ENCODE peak calls at places on chromosome 20, in ten cellular contexts. V is H9, P is RWPE1, B is gastrocnemius medialis, X is heart left ventricle, W is endothelial cell, H is AG10803, L is mesothelial cell of epicardium, N is AG09309, O is A549. T is an unnamed sample.

GRCh38 chr20:51930775-51931174 is 128.5 kb upstream of the SALL4 start:
- DNase-seq in O (peak), B (no peak), N (peak), X (peak), H (peak), V (no peak), L (no peak), W (no peak), P (peak), T (no peak)

GRCh38 chr20:49275634-49276033 is 2.2 kb downstream of the ZNFX1 start:
- DNase-seq in L (no peak), P (no peak), O (no peak), H (no peak), X (no peak), V (no peak), N (no peak), B (no peak), W (no peak), T (no peak)

GRCh38 chr20:6651561-6651960 is 115.9 kb upstream of the BMP2 start:
- DNase-seq in O (no peak), X (no peak), W (no peak), N (no peak), V (no peak), H (no peak), L (no peak), B (no peak), P (no peak), T (no peak)

GRCh38 chr20:34290471-34290870 is 12.7 kb downstream of the AHCY start:
- DNase-seq in X (no peak), L (no peak), N (no peak), B (no peak), W (no peak), O (no peak), H (no peak), P (no peak), V (no peak), T (no peak)

GRCh38 chr20:25225642-25226432 is 22.0 kb upstream of the PYGB start:
- DNase-seq in W (no peak), L (no peak), H (no peak), P (no peak), V (no peak), B (no peak), O (no peak), N (no peak), X (no peak), T (no peak)

GRCh38 chr20:19071442-19071717 is 141.1 kb upstream of the SLC24A3 start:
- DNase-seq in H (no peak), L (no peak), P (no peak), X (no peak), O (no peak), W (no peak), B (no peak), V (no peak), N (no peak), T (no peak)

GRCh38 chr20:32528291-32528891 is 56.7 kb downstream of the NOL4L start:
- DNase-seq in V (no peak), W (no peak), N (no peak), B (no peak), O (no peak), L (no peak), P (no peak), X (peak), H (no peak), T (no peak)

GRCh38 chr20:47315339-47315662 is 41.2 kb downstream of the ZMYND8 start:
- DNase-seq in V (no peak), O (peak), P (no peak), W (no peak), N (no peak), X (no peak), B (no peak), L (no peak), H (peak), T (no peak)

GRCh38 chr20:11686195-11686594 is 231.5 kb upstream of the BTBD3 start:
- DNase-seq in P (no peak), V (no peak), N (no peak), L (no peak), B (no peak), W (no peak), X (no peak), H (no peak), O (no peak), T (no peak)

GRCh38 chr20:51570755-51571469 is 28.4 kb upstream of the NFATC2 start:
- DNase-seq in L (no peak), X (peak), W (no peak), N (no peak), O (no peak), V (no peak), P (no peak), B (peak), H (peak), T (no peak)

GRCh38 chr20:47459344-47460073 is 42.2 kb upstream of the NCOA3 start:
- DNase-seq in X (no peak), N (no peak), V (no peak), W (no peak), H (no peak), O (no peak), P (no peak), L (no peak), B (no peak), T (no peak)

GRCh38 chr20:38751360-38751976 is 3.2 kb downstream of the ACTR5 start:
- DNase-seq in B (no peak), V (no peak), O (peak), P (peak), X (no peak), W (peak), L (no peak), N (no peak), H (peak), T (no peak)

GRCh38 chr20:40651121-40651520 is 37.9 kb downstream of the MAFB start:
- DNase-seq in W (no peak), X (no peak), P (peak), H (peak), L (no peak), V (no peak), O (no peak), N (no peak), B (no peak), T (no peak)

GRCh38 chr20:41650221-41650948 is 32.2 kb upstream of the CHD6 start:
- DNase-seq in V (no peak), W (no peak), O (no peak), X (no peak), P (no peak), L (no peak), B (no peak), N (no peak), H (no peak), T (no peak)

GRCh38 chr20:10225439-10226080 is 6.9 kb downstream of the SNAP25 start:
- DNase-seq in P (no peak), B (no peak), X (no peak), W (peak), H (no peak), V (no peak), N (no peak), O (peak), L (no peak), T (no peak)

GRCh38 chr20:51955756-51956155 is 153.4 kb upstream of the SALL4 start:
- DNase-seq in N (no peak), X (no peak), B (no peak), W (no peak), H (peak), O (no peak), L (no peak), V (no peak), P (no peak), T (no peak)

GRCh38 chr20:15494841-15495240 is 1078.4 kb downstream of the KIF16B start:
- DNase-seq in B (no peak), O (no peak), H (no peak), L (no peak), V (no peak), P (no peak), X (no peak), N (no peak), W (no peak), T (no peak)

GRCh38 chr20:2276015-2276414 is 19.8 kb upstream of the TGM3 start:
- DNase-seq in B (no peak), H (no peak), O (peak), L (no peak), X (no peak), V (no peak), W (no peak), N (no peak), P (no peak), T (no peak)
- TF ChIP-seq CTCF in B (no peak), H (no peak), O (no peak), L (no peak), X (no peak), V (peak), W (peak), N (no peak), P (no peak), T (no peak)

DNA sequence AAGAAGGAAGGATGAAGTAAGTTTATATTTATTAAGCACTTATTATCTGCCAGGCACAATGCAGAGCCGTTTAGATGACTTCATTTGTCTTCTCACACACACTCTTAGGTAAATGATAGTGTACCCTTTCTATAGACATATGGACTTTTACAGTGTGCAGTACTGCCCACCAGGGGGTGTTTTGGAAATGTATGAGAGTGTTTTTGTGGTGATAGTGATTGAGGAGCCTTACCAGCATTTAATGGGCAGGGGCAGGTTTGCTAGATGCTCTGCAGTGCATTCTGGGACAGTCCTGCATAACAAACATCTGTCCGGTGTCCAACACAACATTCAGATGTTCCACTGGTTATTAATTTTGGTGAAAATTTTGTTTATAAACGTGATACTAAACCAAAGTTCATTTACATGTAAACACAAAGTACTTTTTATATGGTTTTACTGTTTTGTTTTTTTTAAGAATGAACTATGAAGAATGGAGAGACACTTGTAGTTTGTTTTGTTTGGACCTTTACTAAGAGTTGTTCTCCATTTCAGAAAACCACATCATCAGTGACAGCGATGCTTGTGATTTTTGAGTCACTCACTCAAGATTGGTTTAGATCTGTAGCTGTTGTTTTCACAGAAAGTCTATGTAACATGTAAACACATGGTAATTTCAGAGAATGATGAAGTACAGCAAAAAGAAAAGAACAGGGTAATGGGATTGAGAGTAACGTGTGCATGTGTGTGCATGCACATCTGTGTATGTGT is 19.9 kb downstream of the KCNS1 start:
- DNase-seq in V (no peak), O (peak), P (no peak), N (no peak), H (no peak), X (no peak), W (peak), B (no peak), L (no peak), T (no peak)
- TF ChIP-seq CTCF in V (peak), O (peak), P (no peak), N (peak), H (peak), X (no peak), W (peak), B (no peak), L (no peak), T (no peak)

GRCh38 chr20:62553838-62554161 is 78.0 kb upstream of the GATA5 start:
- DNase-seq in L (no peak), X (no peak), H (no peak), W (no peak), O (no peak), B (no peak), P (no peak), N (no peak), V (no peak), T (no peak)
- TF ChIP-seq CTCF in L (no peak), X (no peak), H (no peak), W (no peak), O (no peak), B (no peak), P (no peak), N (no peak), V (no peak), T (no peak)

GRCh38 chr20:58754584-58754983 is 62.0 kb downstream of the NPEPL1 start:
- DNase-seq in H (no peak), V (no peak), B (no peak), X (no peak), P (no peak), W (no peak), L (no peak), N (no peak), O (no peak), T (no peak)

GRCh38 chr20:58755062-58755697 is 62.6 kb downstream of the NPEPL1 start:
- DNase-seq in O (no peak), L (no peak), N (no peak), H (no peak), X (no peak), B (no peak), P (no peak), V (peak), W (no peak), T (no peak)

GRCh38 chr20:58753267-58753928 is 60.8 kb downstream of the NPEPL1 start:
- DNase-seq in O (no peak), W (no peak), L (no peak), P (no peak), X (no peak), N (no peak), H (no peak), V (peak), B (no peak), T (no peak)

GRCh38 chr20:58753929-58754551 is 61.4 kb downstream of the NPEPL1 start:
- DNase-seq in N (no peak), P (no peak), L (no peak), B (no peak), W (no peak), O (no peak), V (no peak), H (no peak), X (no peak), T (no peak)

GRCh38 chr20:58755751-58756524 is 63.3 kb downstream of the NPEPL1 start:
- DNase-seq in V (peak), O (no peak), W (no peak), L (no peak), B (no peak), H (no peak), N (no peak), P (no peak), X (no peak), T (no peak)
- TF ChIP-seq CTCF in V (no peak), O (no peak), W (no peak), L (no peak), B (no peak), H (no peak), N (no peak), P (no peak), X (no peak), T (no peak)

GRCh38 chr20:23118766-23119165 is 32.6 kb upstream of the CD93 start:
- DNase-seq in L (no peak), O (no peak), B (no peak), N (no peak), V (no peak), H (no peak), X (no peak), P (no peak), W (no peak), T (no peak)

GRCh38 chr20:23117738-23118137 is 31.6 kb upstream of the CD93 start:
- DNase-seq in N (no peak), P (no peak), V (no peak), L (no peak), W (no peak), H (no peak), X (no peak), O (no peak), B (no peak), T (no peak)

GRCh38 chr20:23119456-23120216 is 33.5 kb upstream of the CD93 start:
- DNase-seq in N (no peak), H (no peak), P (no peak), B (no peak), L (no peak), W (no peak), V (no peak), X (peak), O (no peak), T (no peak)

GRCh38 chr20:23116301-23117089 is 30.4 kb upstream of the CD93 start:
- DNase-seq in X (no peak), H (peak), W (no peak), B (no peak), V (no peak), N (peak), P (no peak), L (no peak), O (no peak), T (no peak)

DNA sequence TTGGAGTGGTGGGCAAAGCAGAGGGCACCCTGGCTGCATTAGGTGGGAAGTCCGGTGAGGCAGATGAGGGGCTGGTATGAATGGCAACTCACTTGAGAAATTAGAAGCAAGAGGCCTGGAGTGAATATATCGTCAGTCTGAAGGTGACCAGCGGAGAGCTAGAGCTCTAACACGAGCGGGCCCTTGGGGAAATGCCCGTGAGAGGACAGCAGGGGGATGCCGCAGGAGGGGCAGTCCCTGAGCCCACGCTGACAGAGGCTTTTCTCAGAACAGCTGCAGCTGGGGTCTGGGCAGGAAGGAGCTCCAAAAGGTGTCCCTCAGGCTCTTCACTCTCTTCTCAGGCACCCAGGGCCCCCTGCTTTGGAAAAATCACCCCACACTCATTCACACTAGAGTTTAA is 32.0 kb upstream of the CD93 start:
- DNase-seq in P (no peak), X (no peak), L (no peak), N (no peak), W (no peak), H (no peak), V (no peak), O (no peak), B (no peak), T (no peak)
- TF ChIP-seq CTCF in P (no peak), X (no peak), L (no peak), N (no peak), W (no peak), H (no peak), V (no peak), O (no peak), B (no peak), T (no peak)

DNA sequence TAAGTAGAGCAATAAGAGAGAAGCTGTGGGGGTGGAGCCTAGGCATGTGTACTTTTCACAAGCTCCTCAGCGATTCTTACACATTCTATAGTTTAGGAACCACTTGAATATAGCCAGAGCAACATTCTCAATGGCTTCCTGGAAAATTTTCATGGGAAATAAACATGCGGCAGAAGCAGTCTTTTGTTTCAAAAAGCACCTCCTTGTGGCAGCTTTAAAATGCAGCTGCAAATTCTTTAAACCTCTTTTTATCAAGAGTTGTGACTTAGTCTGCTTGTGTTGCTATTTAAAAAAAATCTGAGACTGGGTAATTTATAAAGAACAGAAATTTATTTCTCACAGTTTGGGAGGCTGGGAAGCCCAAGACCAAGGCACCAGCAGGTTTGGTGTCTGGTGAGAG is 23.8 kb downstream of the NKX2-2 start:
- DNase-seq in X (no peak), L (no peak), P (no peak), H (peak), W (no peak), O (no peak), N (no peak), V (no peak), B (no peak), T (no peak)
- TF ChIP-seq CTCF in X (no peak), L (peak), P (no peak), H (peak), W (no peak), O (peak), N (peak), V (peak), B (no peak), T (no peak)

GRCh38 chr20:881051-881820 is 34.9 kb downstream of the ANGPT4 start:
- DNase-seq in O (peak), B (no peak), X (no peak), N (peak), L (no peak), H (peak), P (peak), V (no peak), W (no peak), T (no peak)

GRCh38 chr20:887137-887536 is 29.0 kb downstream of the ANGPT4 start:
- DNase-seq in N (no peak), H (no peak), P (no peak), V (no peak), O (no peak), X (no peak), L (no peak), W (no peak), B (no peak), T (no peak)

GRCh38 chr20:889110-889509 is 27.0 kb downstream of the ANGPT4 start:
- DNase-seq in X (no peak), V (no peak), N (no peak), H (no peak), W (no peak), O (no peak), B (no peak), L (no peak), P (no peak), T (no peak)

GRCh38 chr20:888057-888456 is 28.1 kb downstream of the ANGPT4 start:
- DNase-seq in V (no peak), O (no peak), X (no peak), H (no peak), B (peak), L (no peak), N (no peak), P (no peak), W (no peak), T (no peak)

GRCh38 chr20:884983-885952 is 30.9 kb downstream of the ANGPT4 start:
- DNase-seq in P (no peak), V (peak), N (peak), O (no peak), X (peak), H (peak), B (peak), L (peak), W (peak), T (no peak)
- TF ChIP-seq CTCF in P (no peak), V (peak), N (no peak), O (no peak), X (no peak), H (peak), B (no peak), L (no peak), W (no peak), T (no peak)